ENCODE peak calls at places on chromosomes 1 and 21, in five cellular contexts. Z is CD8-positive, alpha-beta memory T cell; D is left cardiac atrium; T is hepatocyte; E is mammary epithelial cell. X is an unnamed sample.
A peak's percentile ranks its signal among the peaks of the same experiment; 100 is the strongest.

GRCh38 chr1:86708923-86709322 is 4.5 kb downstream of the SH3GLB1 start:
- DNase-seq in Z (no peak), D (no peak), T (no peak), E (no peak), X (no peak)

GRCh38 chr1:160993544-160993943 is 27.4 kb downstream of the F11R start:
- DNase-seq in Z (no peak), D (no peak), T (peak; percentile 57), E (peak; percentile 59), X (no peak)

GRCh38 chr1:161079436-161080110 is 9.8 kb downstream of the NECTIN4 start:
- DNase-seq in Z (no peak), D (no peak), T (no peak), E (no peak), X (no peak)

GRCh38 chr1:206895320-206895719 is 1.9 kb upstream of the IL24 start:
- DNase-seq in Z (no peak), D (no peak), T (no peak), E (peak; percentile 97), X (no peak)

GRCh38 chr1:224864006-224864405 is 65.5 kb upstream of the DNAH14 start:
- DNase-seq in Z (no peak), D (no peak), T (no peak), E (no peak), X (no peak)

GRCh38 chr1:160675641-160676410 is 29.0 kb upstream of the SLAMF1 start:
- DNase-seq in Z (peak; percentile 84), D (peak; percentile 78), T (peak; percentile 84), E (peak; percentile 41), X (no peak)

GRCh38 chr21:43697758-43698643 is 20.9 kb upstream of the PDXK start:
- DNase-seq in Z (no peak), D (no peak), T (no peak), E (no peak), X (no peak)

GRCh38 chr21:44653656-44654575 is 543 bp downstream of the KRTAP12-4 start:
- DNase-seq in Z (peak; percentile 85), D (no peak), T (no peak), E (no peak), X (peak; percentile 12)

GRCh38 chr1:40438391-40439015 is 11.8 kb upstream of the ZFP69B start:
- DNase-seq in Z (no peak), D (no peak), T (peak; percentile 40), E (no peak), X (no peak)

GRCh38 chr1:118275716-118276115 is 90.7 kb upstream of the SPAG17 start:
- DNase-seq in Z (no peak), D (no peak), T (no peak), E (no peak), X (no peak)

GRCh38 chr21:42193131-42193671 is 25.7 kb upstream of the ABCG1 start:
- DNase-seq in Z (peak; percentile 79), D (no peak), T (no peak), E (peak; percentile 88), X (no peak)

GRCh38 chr1:10604966-10605365 is 130.2 kb downstream of the PEX14 start:
- DNase-seq in Z (no peak), D (no peak), T (no peak), E (no peak), X (no peak)

GRCh38 chr1:231563253-231563652 is 34.8 kb downstream of the TSNAX start:
- DNase-seq in Z (no peak), D (no peak), T (no peak), E (no peak), X (no peak)

GRCh38 chr1:202618387-202619022 is 91.7 kb downstream of the SYT2 start:
- DNase-seq in Z (no peak), D (no peak), T (no peak), E (peak; percentile 78), X (no peak)

GRCh38 chr1:23168462-23169218 is at the start of gene LUZP1:
- DNase-seq in Z (peak; percentile 91), D (peak; percentile 92), T (peak; percentile 95), E (peak; percentile 80), X (no peak)

GRCh38 chr1:208103821-208104513 is 140.2 kb downstream of the PLXNA2 start:
- DNase-seq in Z (no peak), D (no peak), T (no peak), E (no peak), X (no peak)

GRCh38 chr1:42936309-42937078 is 22.2 kb downstream of the SLC2A1 start:
- DNase-seq in Z (peak; percentile 73), D (no peak), T (peak; percentile 85), E (peak; percentile 95), X (no peak)

GRCh38 chr1:11499825-11500331 is 20.9 kb downstream of the DISP3 start:
- DNase-seq in Z (no peak), D (no peak), T (no peak), E (no peak), X (no peak)

GRCh38 chr1:173095632-173096031 is 44.9 kb upstream of the TNFSF18 start:
- DNase-seq in Z (no peak), D (no peak), T (no peak), E (peak; percentile 83), X (no peak)

GRCh38 chr1:223234164-223234501 is 91.1 kb upstream of the TLR5 start:
- DNase-seq in Z (no peak), D (no peak), T (no peak), E (no peak), X (no peak)

GRCh38 chr1:25117233-25117823 is 115.0 kb downstream of the SYF2 start:
- DNase-seq in Z (no peak), D (no peak), T (peak; percentile 40), E (peak; percentile 33), X (no peak)

GRCh38 chr1:117001254-117001927 is at the start of gene CD101:
- DNase-seq in Z (no peak), D (no peak), T (no peak), E (no peak), X (no peak)

GRCh38 chr1:16980473-16981268 is at the start of gene MFAP2:
- DNase-seq in Z (no peak), D (no peak), T (peak; percentile 81), E (peak; percentile 9), X (no peak)

GRCh38 chr1:32339363-32339978 is 3.4 kb upstream of the MARCKSL1 start:
- DNase-seq in Z (no peak), D (no peak), T (no peak), E (peak; percentile 86), X (no peak)

GRCh38 chr1:102772831-102773230 is 335.5 kb downstream of the COL11A1 start:
- DNase-seq in Z (no peak), D (no peak), T (no peak), E (no peak), X (no peak)

GRCh38 chr1:231861541-231862481 is 235.2 kb downstream of the DISC1 start:
- DNase-seq in Z (no peak), D (no peak), T (no peak), E (peak; percentile 9), X (no peak)

GRCh38 chr1:209825591-209826433 is 2.0 kb upstream of the UTP25 start:
- DNase-seq in Z (no peak), D (no peak), T (peak; percentile 27), E (peak; percentile 100), X (no peak)

GRCh38 chr1:210293191-210293607 is 35.5 kb upstream of the HHAT start:
- DNase-seq in Z (no peak), D (peak; percentile 80), T (peak; percentile 42), E (no peak), X (no peak)

GRCh38 chr1:67446893-67447292 is 16.7 kb upstream of the SERBP1 start:
- DNase-seq in Z (no peak), D (no peak), T (no peak), E (no peak), X (no peak)

GRCh38 chr1:47023268-47024137 is at the start of gene CYP4X1:
- DNase-seq in Z (no peak), D (peak; percentile 57), T (peak; percentile 23), E (no peak), X (no peak)

GRCh38 chr21:37039434-37040075 is 33.1 kb downstream of the RIPPLY3 start:
- DNase-seq in Z (no peak), D (no peak), T (no peak), E (no peak), X (no peak)

GRCh38 chr1:219188331-219188803 is 14.7 kb downstream of the LYPLAL1 start:
- DNase-seq in Z (no peak), D (no peak), T (no peak), E (no peak), X (no peak)

GRCh38 chr1:68384321-68384813 is 65.4 kb downstream of the RPE65 start:
- DNase-seq in Z (no peak), D (no peak), T (peak; percentile 80), E (peak; percentile 98), X (no peak)

GRCh38 chr1:154792899-154793298 is 77.2 kb downstream of the KCNN3 start:
- DNase-seq in Z (no peak), D (no peak), T (no peak), E (no peak), X (no peak)

X was measured in NCI-H2081 treated with DMSO at 0.1 percent for 48 hours.